ENCODE peak calls at places on chromosomes 3 and 15, in nine cellular contexts. S is mesendoderm; P is activated CD4-positive, alpha-beta T cell treated with anti-CD3 and anti-CD28 coated beads, Interleukin-2, amount 10 ng/mL, durations not matched to agents 7 days and 5 days; M is stimulated activated CD4-positive, alpha-beta T cell treated with anti-CD3 and anti-CD28 coated beads, Interleukin-1b, Interleukin-23, amount 100 ng/mL, for 24 hours; T is dorsolateral prefrontal cortex; X is WTC11; V is HEK293T; U is HT-29; H is NCI-H1105. N is an unnamed sample.

GRCh38 chr3:38739396-38739689 is 76.7 kb downstream of the SCN10A start:
- DNase-seq in S (peak), P (no peak), M (no peak), T (no peak), X (no peak), V (no peak), U (no peak), H (no peak), N (no peak)

GRCh38 chr3:146781059-146781458 is 175.9 kb upstream of the PLSCR5 start:
- DNase-seq in S (peak), P (no peak), M (no peak), T (no peak), X (no peak), V (no peak), U (no peak), H (no peak), N (no peak)

GRCh38 chr3:197811343-197811742 is 20.3 kb downstream of the LRCH3 start:
- DNase-seq in S (no peak), P (no peak), M (no peak), T (peak), X (no peak), V (no peak), U (no peak), H (no peak), N (no peak)

GRCh38 chr3:19994796-19995195 is 17.3 kb downstream of the PP2D1 start:
- DNase-seq in S (no peak), P (no peak), M (no peak), T (no peak), X (no peak), V (no peak), U (no peak), H (no peak), N (no peak)

GRCh38 chr15:20349774-20350498 is 191.7 kb downstream of the GOLGA6L6 start:
- DNase-seq in S (no peak), P (peak), M (no peak), T (peak), X (peak), V (no peak), U (no peak), H (no peak), N (no peak)

GRCh38 chr15:33201376-33202189 is 7.1 kb upstream of the FMN1 start:
- DNase-seq in S (peak), P (peak), M (peak), T (peak), X (peak), V (peak), U (peak), H (no peak), N (no peak)

GRCh38 chr3:33030246-33030645 is 66.7 kb downstream of the GLB1 start:
- DNase-seq in S (no peak), P (no peak), M (no peak), T (no peak), X (no peak), V (no peak), U (no peak), H (no peak), N (no peak)

GRCh38 chr15:44713006-44713966 is 2.0 kb downstream of the B2M start:
- DNase-seq in S (peak), P (no peak), M (no peak), T (no peak), X (no peak), V (peak), U (peak), H (peak), N (no peak)

GRCh38 chr15:29183071-29183831 is 86.4 kb downstream of the NSMCE3 start:
- DNase-seq in S (no peak), P (no peak), M (no peak), T (no peak), X (no peak), V (peak), U (no peak), H (no peak), N (no peak)

GRCh38 chr3:106428565-106428994 is 559.8 kb upstream of the CBLB start:
- DNase-seq in S (peak), P (no peak), M (no peak), T (no peak), X (no peak), V (no peak), U (no peak), H (no peak), N (no peak)

GRCh38 chr3:195892355-195893120 is 15.8 kb downstream of the TNK2 start:
- DNase-seq in S (no peak), P (no peak), M (no peak), T (peak), X (no peak), V (no peak), U (peak), H (no peak), N (peak)

GRCh38 chr3:167675835-167676234 is 22.1 kb upstream of the WDR49 start:
- DNase-seq in S (no peak), P (no peak), M (no peak), T (no peak), X (no peak), V (no peak), U (no peak), H (no peak), N (no peak)

GRCh38 chr3:102230057-102230456 is 204.8 kb upstream of the ZPLD1 start:
- DNase-seq in S (peak), P (no peak), M (no peak), T (no peak), X (no peak), V (no peak), U (no peak), H (no peak), N (no peak)

GRCh38 chr3:195247863-195248189 is 23.1 kb downstream of the XXYLT1 start:
- DNase-seq in S (peak), P (no peak), M (no peak), T (peak), X (no peak), V (no peak), U (no peak), H (no peak), N (no peak)

GRCh38 chr15:75648156-75649000 is 666 bp downstream of the SNX33 start:
- DNase-seq in S (peak), P (no peak), M (no peak), T (peak), X (peak), V (peak), U (peak), H (no peak), N (peak)

GRCh38 chr15:93035953-93036810 is 52.8 kb downstream of the RGMA start:
- DNase-seq in S (peak), P (peak), M (no peak), T (no peak), X (peak), V (peak), U (peak), H (no peak), N (no peak)

GRCh38 chr3:9812870-9813483 is 2.9 kb downstream of the TTLL3 start:
- DNase-seq in S (no peak), P (no peak), M (no peak), T (no peak), X (no peak), V (no peak), U (no peak), H (no peak), N (no peak)

GRCh38 chr3:194487289-194488006 is 646 bp upstream of the ATP13A3 start:
- DNase-seq in S (no peak), P (peak), M (no peak), T (no peak), X (peak), V (no peak), U (no peak), H (peak), N (peak)

GRCh38 chr15:100687532-100688215 is 85.3 kb downstream of the ASB7 start:
- DNase-seq in S (no peak), P (no peak), M (no peak), T (no peak), X (no peak), V (no peak), U (no peak), H (no peak), N (no peak)

GRCh38 chr3:111072016-111072891 is 638 bp downstream of the NECTIN3 start:
- DNase-seq in S (no peak), P (peak), M (no peak), T (no peak), X (peak), V (peak), U (peak), H (peak), N (peak)

GRCh38 chr15:47513496-47513895 is 203.8 kb upstream of the SEMA6D start:
- DNase-seq in S (no peak), P (no peak), M (no peak), T (no peak), X (no peak), V (no peak), U (no peak), H (no peak), N (no peak)

GRCh38 chr3:103052236-103052830 is 617.5 kb downstream of the ZPLD1 start:
- DNase-seq in S (no peak), P (no peak), M (no peak), T (peak), X (no peak), V (no peak), U (peak), H (no peak), N (peak)

GRCh38 chr3:31013843-31014242 is 119.4 kb upstream of the GADL1 start:
- DNase-seq in S (no peak), P (no peak), M (no peak), T (no peak), X (no peak), V (no peak), U (no peak), H (no peak), N (no peak)

GRCh38 chr3:27680517-27681246 is 41.4 kb downstream of the EOMES start:
- DNase-seq in S (peak), P (no peak), M (no peak), T (no peak), X (peak), V (no peak), U (peak), H (no peak), N (no peak)

N was measured in heart right ventricle.